ENCODE peak calls at places on chromosomes 2 and 18, in four cellular contexts. V, A, M and P are unnamed samples.

GRCh38 chr2:129252781-129253460 is 726.5 kb upstream of the RAB6C start:
- DNase-seq in V (no peak), M (no peak), A (no peak), P (no peak)

GRCh38 chr2:47089083-47089464 is 66.0 kb downstream of the STPG4 start:
- DNase-seq in A (no peak), M (no peak), V (no peak), P (no peak)

GRCh38 chr2:95039410-95039809 is 13.9 kb downstream of the MAL start:
- DNase-seq in V (no peak), M (no peak), A (no peak), P (peak)

GRCh38 chr18:3538456-3538855 is 88.5 kb downstream of the TGIF1 start:
- DNase-seq in M (no peak), V (no peak), A (no peak), P (no peak)

GRCh38 chr2:172985139-172985874 is 90.3 kb upstream of the MAP3K20 start:
- DNase-seq in A (no peak), V (peak), M (no peak), P (peak)

GRCh38 chr18:33699372-33699771 is 121.4 kb downstream of the ASXL3 start:
- DNase-seq in V (no peak), M (no peak), A (no peak), P (no peak)

GRCh38 chr2:5617796-5618195 is 74.4 kb upstream of the SOX11 start:
- DNase-seq in V (no peak), M (no peak), A (no peak), P (no peak)

GRCh38 chr2:160584972-160585494 is 91.4 kb upstream of the RBMS1 start:
- DNase-seq in M (no peak), V (no peak), A (no peak), P (no peak)

GRCh38 chr2:208671312-208671711 is 264.7 kb downstream of the PTH2R start:
- DNase-seq in M (no peak), V (no peak), A (no peak), P (no peak)

GRCh38 chr18:980586-980985 is 75.9 kb downstream of the ADCYAP1 start:
- DNase-seq in A (no peak), V (no peak), M (no peak), P (no peak)

DNA sequence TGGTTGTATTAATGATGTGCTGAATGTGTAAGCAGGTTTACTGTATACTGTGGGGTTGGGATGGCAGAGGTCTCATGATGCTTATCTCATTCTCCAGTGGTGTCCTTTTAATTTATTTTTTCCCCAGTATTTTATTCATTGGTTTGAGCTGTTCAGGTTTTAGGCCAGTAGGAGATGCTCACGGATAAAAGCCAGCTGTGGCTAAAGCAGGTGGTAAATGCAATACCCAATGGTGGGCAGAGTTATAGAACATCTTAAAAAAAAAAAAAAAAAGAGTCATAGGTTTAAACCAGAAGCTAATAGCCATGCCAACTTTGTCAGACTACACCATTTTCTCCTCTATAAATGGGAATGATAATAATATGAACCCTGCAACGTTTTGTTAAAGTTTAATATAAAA is 57.8 kb upstream of the NEUROD1 start:
- DNase-seq in A (no peak), M (no peak), V (no peak), P (no peak)
- TF ChIP-seq CTCF in A (no peak), M (no peak), V (no peak), P (no peak)

GRCh38 chr2:238158807-238159539 is at the start of gene ERFE:
- DNase-seq in A (no peak), M (peak), V (no peak), P (peak)
- TF ChIP-seq CTCF in A (no peak), M (peak), V (no peak), P (no peak)

GRCh38 chr18:45341454-45341853 is 273.8 kb upstream of the SLC14A2 start:
- DNase-seq in A (no peak), M (no peak), V (no peak), P (no peak)
- TF ChIP-seq CTCF in A (no peak), M (no peak), V (no peak), P (no peak)

GRCh38 chr18:32261003-32261402 is 71.2 kb downstream of the MEP1B start:
- DNase-seq in V (no peak), A (no peak), M (no peak), P (no peak)

GRCh38 chr18:32257073-32257780 is 67.4 kb downstream of the MEP1B start:
- DNase-seq in V (no peak), A (no peak), M (no peak), P (no peak)

GRCh38 chr18:32259553-32259952 is 69.7 kb downstream of the MEP1B start:
- DNase-seq in M (no peak), V (no peak), A (no peak), P (no peak)

GRCh38 chr18:32258148-32258547 is 68.3 kb downstream of the MEP1B start:
- DNase-seq in A (no peak), M (no peak), V (no peak), P (no peak)

DNA sequence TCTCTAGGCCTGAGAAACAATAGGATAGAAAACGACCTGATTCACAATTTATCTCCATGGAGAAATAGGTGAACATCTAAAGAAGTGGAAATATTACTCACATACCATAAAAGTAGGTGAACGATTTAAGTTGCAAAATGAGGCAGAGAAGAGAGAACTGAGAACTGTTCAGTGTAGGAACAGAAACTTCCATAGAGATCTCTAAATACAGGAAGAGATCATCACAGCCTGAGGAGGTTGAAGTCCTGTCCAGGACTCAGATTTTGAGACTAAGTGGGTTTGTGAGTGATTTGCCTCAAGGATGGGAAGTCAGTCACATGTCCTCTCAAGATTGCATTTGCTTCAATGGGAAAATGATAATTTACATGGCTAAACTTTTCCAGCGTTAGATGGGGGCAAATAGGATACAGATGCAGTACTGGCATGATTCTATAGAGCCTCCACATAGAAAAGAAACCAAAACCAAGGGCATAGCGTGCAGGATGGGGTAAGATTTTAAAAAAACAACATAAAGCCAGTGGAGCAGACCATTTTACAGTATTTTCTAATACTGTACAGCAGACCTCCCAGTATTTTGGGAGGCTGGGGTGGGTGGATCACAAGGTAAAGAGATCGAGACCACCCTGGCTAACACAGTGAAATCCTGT is 68.8 kb downstream of the MEP1B start:
- DNase-seq in M (no peak), V (no peak), A (no peak), P (no peak)
- TF ChIP-seq CTCF in M (no peak), V (no peak), A (no peak), P (no peak)

GRCh38 chr18:48317781-48318381 is 91.3 kb downstream of the ZBTB7C start:
- DNase-seq in V (no peak), A (no peak), M (no peak), P (no peak)
- TF ChIP-seq CTCF in V (no peak), A (no peak), M (no peak), P (no peak)